ENCODE peak calls at places on chromosomes 12 and 14, in five cellular contexts. One of them, this sample, is unnamed.

GRCh38 chr12:76422878-76423438 is 74.7 kb upstream of the BBS10 start:
- DNase-seq in endothelial cell: no peak
- DNase-seq in foreskin keratinocyte: peak; percentile 55
- DNase-seq in body of pancreas: no peak
- DNase-seq in cardiac septum: no peak
- DNase-seq in this sample: peak; percentile 14

GRCh38 chr12:8226355-8226754 is 1.1 kb downstream of the FAM90A1 start:
- DNase-seq in cardiac septum: no peak
- DNase-seq in endothelial cell: no peak
- DNase-seq in foreskin keratinocyte: no peak
- DNase-seq in body of pancreas: no peak
- DNase-seq in this sample: no peak

GRCh38 chr14:35480119-35480769 is 53.7 kb upstream of the INSM2 start:
- DNase-seq in body of pancreas: no peak
- DNase-seq in cardiac septum: no peak
- DNase-seq in foreskin keratinocyte: no peak
- DNase-seq in endothelial cell: no peak
- DNase-seq in this sample: no peak

GRCh38 chr12:109877504-109878246 is 2.7 kb downstream of the GLTP start:
- DNase-seq in endothelial cell: no peak
- DNase-seq in foreskin keratinocyte: no peak
- DNase-seq in body of pancreas: no peak
- DNase-seq in cardiac septum: no peak
- DNase-seq in this sample: no peak

GRCh38 chr14:97022741-97023140 is 225.6 kb downstream of the VRK1 start:
- DNase-seq in cardiac septum: no peak
- DNase-seq in endothelial cell: no peak
- DNase-seq in body of pancreas: no peak
- DNase-seq in foreskin keratinocyte: no peak
- DNase-seq in this sample: no peak

GRCh38 chr14:92728781-92729364 is 19.6 kb downstream of the LGMN start:
- DNase-seq in foreskin keratinocyte: peak; percentile 82
- DNase-seq in cardiac septum: peak; percentile 38
- DNase-seq in endothelial cell: no peak
- DNase-seq in body of pancreas: no peak
- DNase-seq in this sample: no peak

GRCh38 chr12:121579190-121579791 is 1.5 kb downstream of the KDM2B start:
- DNase-seq in body of pancreas: peak; percentile 38
- DNase-seq in cardiac septum: no peak
- DNase-seq in foreskin keratinocyte: no peak
- DNase-seq in endothelial cell: peak; percentile 49
- DNase-seq in this sample: no peak

GRCh38 chr14:104971447-104972240 is 6.5 kb downstream of the AHNAK2 start:
- DNase-seq in foreskin keratinocyte: no peak
- DNase-seq in cardiac septum: no peak
- DNase-seq in body of pancreas: no peak
- DNase-seq in endothelial cell: no peak
- DNase-seq in this sample: no peak

GRCh38 chr12:63822352-63822751 is 22.1 kb upstream of the SRGAP1 start:
- DNase-seq in body of pancreas: no peak
- DNase-seq in cardiac septum: no peak
- DNase-seq in foreskin keratinocyte: peak; percentile 68
- DNase-seq in endothelial cell: no peak
- DNase-seq in this sample: no peak

GRCh38 chr14:73289308-73289707 is 52.0 kb downstream of the PAPLN start:
- DNase-seq in endothelial cell: no peak
- DNase-seq in body of pancreas: no peak
- DNase-seq in foreskin keratinocyte: no peak
- DNase-seq in cardiac septum: no peak
- DNase-seq in this sample: no peak

GRCh38 chr12:131137009-131137835 is 183.5 kb downstream of the ADGRD1 start:
- DNase-seq in body of pancreas: no peak
- DNase-seq in foreskin keratinocyte: no peak
- DNase-seq in endothelial cell: no peak
- DNase-seq in cardiac septum: no peak
- DNase-seq in this sample: no peak

GRCh38 chr12:132554857-132555630 is 55.3 kb downstream of the LRCOL1 start:
- DNase-seq in cardiac septum: no peak
- DNase-seq in foreskin keratinocyte: no peak
- DNase-seq in endothelial cell: peak; percentile 61
- DNase-seq in body of pancreas: no peak
- DNase-seq in this sample: peak; percentile 69

GRCh38 chr12:58774008-58774407 is 146.3 kb downstream of the LRIG3 start:
- DNase-seq in cardiac septum: no peak
- DNase-seq in body of pancreas: no peak
- DNase-seq in endothelial cell: no peak
- DNase-seq in foreskin keratinocyte: no peak
- DNase-seq in this sample: no peak

GRCh38 chr12:122366685-122367475 is 55.6 kb downstream of the CLIP1 start:
- DNase-seq in cardiac septum: no peak
- DNase-seq in body of pancreas: no peak
- DNase-seq in foreskin keratinocyte: peak; percentile 84
- DNase-seq in endothelial cell: peak; percentile 13
- DNase-seq in this sample: no peak

GRCh38 chr12:13209279-13210021 is 12.9 kb downstream of the EMP1 start:
- DNase-seq in body of pancreas: no peak
- DNase-seq in cardiac septum: no peak
- DNase-seq in foreskin keratinocyte: no peak
- DNase-seq in endothelial cell: no peak
- DNase-seq in this sample: no peak

GRCh38 chr12:93139028-93139665 is 210.1 kb upstream of the EEA1 start:
- DNase-seq in endothelial cell: no peak
- DNase-seq in foreskin keratinocyte: no peak
- DNase-seq in cardiac septum: no peak
- DNase-seq in body of pancreas: no peak
- DNase-seq in this sample: no peak

GRCh38 chr12:37548266-37548805 is 768.2 kb upstream of the ALG10B start:
- DNase-seq in foreskin keratinocyte: no peak
- DNase-seq in endothelial cell: no peak
- DNase-seq in cardiac septum: peak; percentile 66
- DNase-seq in body of pancreas: no peak
- DNase-seq in this sample: no peak

GRCh38 chr12:117316336-117316735 is 45.1 kb downstream of the NOS1 start:
- DNase-seq in body of pancreas: no peak
- DNase-seq in cardiac septum: no peak
- DNase-seq in endothelial cell: no peak
- DNase-seq in foreskin keratinocyte: no peak
- DNase-seq in this sample: no peak

GRCh38 chr12:2290516-2291065 is 237.8 kb downstream of the CACNA1C start:
- DNase-seq in cardiac septum: no peak
- DNase-seq in endothelial cell: no peak
- DNase-seq in body of pancreas: no peak
- DNase-seq in foreskin keratinocyte: no peak
- DNase-seq in this sample: no peak

GRCh38 chr14:35414365-35414764 is 9.8 kb upstream of the NFKBIA start:
- DNase-seq in endothelial cell: no peak
- DNase-seq in foreskin keratinocyte: no peak
- DNase-seq in body of pancreas: no peak
- DNase-seq in cardiac septum: no peak
- DNase-seq in this sample: no peak

GRCh38 chr14:48723841-48724495 is 862.2 kb downstream of the RPS29 start:
- DNase-seq in body of pancreas: no peak
- DNase-seq in cardiac septum: no peak
- DNase-seq in endothelial cell: no peak
- DNase-seq in foreskin keratinocyte: no peak
- DNase-seq in this sample: no peak

GRCh38 chr14:90630407-90630806 is 185.8 kb downstream of the TTC7B start:
- DNase-seq in endothelial cell: no peak
- DNase-seq in cardiac septum: no peak
- DNase-seq in foreskin keratinocyte: no peak
- DNase-seq in body of pancreas: no peak
- DNase-seq in this sample: no peak

GRCh38 chr12:11711675-11712327 is 62.3 kb downstream of the ETV6 start:
- DNase-seq in body of pancreas: no peak
- DNase-seq in endothelial cell: no peak
- DNase-seq in foreskin keratinocyte: no peak
- DNase-seq in cardiac septum: no peak
- DNase-seq in this sample: no peak

GRCh38 chr14:68106456-68106855 is 286.9 kb downstream of the RAD51B start:
- DNase-seq in endothelial cell: no peak
- DNase-seq in cardiac septum: no peak
- DNase-seq in body of pancreas: no peak
- DNase-seq in foreskin keratinocyte: no peak
- DNase-seq in this sample: no peak

GRCh38 chr12:128797119-128798118 is 26.3 kb downstream of the SLC15A4 start:
- DNase-seq in endothelial cell: no peak
- DNase-seq in cardiac septum: peak; percentile 66
- DNase-seq in body of pancreas: no peak
- DNase-seq in foreskin keratinocyte: no peak
- DNase-seq in this sample: no peak

GRCh38 chr14:66405158-66405557 is 81.0 kb upstream of the CCDC196 start:
- DNase-seq in endothelial cell: no peak
- DNase-seq in body of pancreas: no peak
- DNase-seq in cardiac septum: no peak
- DNase-seq in foreskin keratinocyte: no peak
- DNase-seq in this sample: no peak

GRCh38 chr14:99387880-99388279 is 92.8 kb downstream of the SETD3 start:
- DNase-seq in endothelial cell: no peak
- DNase-seq in body of pancreas: no peak
- DNase-seq in foreskin keratinocyte: no peak
- DNase-seq in cardiac septum: no peak
- DNase-seq in this sample: no peak

GRCh38 chr14:92963301-92964123 is 40.6 kb downstream of the CHGA start:
- DNase-seq in foreskin keratinocyte: no peak
- DNase-seq in body of pancreas: no peak
- DNase-seq in cardiac septum: no peak
- DNase-seq in endothelial cell: no peak
- DNase-seq in this sample: no peak

GRCh38 chr12:9951026-9951652 is 19.0 kb upstream of the CLEC2A start:
- DNase-seq in foreskin keratinocyte: no peak
- DNase-seq in endothelial cell: no peak
- DNase-seq in body of pancreas: no peak
- DNase-seq in cardiac septum: no peak
- DNase-seq in this sample: no peak

GRCh38 chr14:91278383-91278715 is 33.8 kb upstream of the GPR68 start:
- DNase-seq in foreskin keratinocyte: no peak
- DNase-seq in endothelial cell: no peak
- DNase-seq in body of pancreas: no peak
- DNase-seq in cardiac septum: no peak
- DNase-seq in this sample: no peak

GRCh38 chr12:9049520-9050133 is 60.3 kb downstream of the KLRG1 start:
- DNase-seq in foreskin keratinocyte: peak; percentile 13
- DNase-seq in endothelial cell: peak; percentile 40
- DNase-seq in body of pancreas: no peak
- DNase-seq in cardiac septum: no peak
- DNase-seq in this sample: no peak